ENCODE peak calls at places on chromosomes 3 and 15, in nine cellular contexts. W is fibroblast of the aortic adventitia, N is kidney epithelial cell, K is tibial nerve, A is esophagus squamous epithelium, D is upper lobe of left lung, G is epithelial cell of esophagus, C is heart right ventricle, M is right lobe of liver. J is an unnamed sample.

GRCh38 chr3:58452176-58452575 is 18.5 kb upstream of the PDHB start:
- DNase-seq in N (no peak), C (no peak), A (no peak), G (no peak), W (no peak), M (no peak), D (no peak), K (no peak), J (no peak)

GRCh38 chr3:24196526-24196925 is 251.4 kb downstream of the NR1D2 start:
- DNase-seq in N (no peak), D (no peak), A (no peak), G (no peak), M (no peak), W (peak), K (no peak), C (no peak), J (no peak)

GRCh38 chr3:45943207-45943846 is at the start of gene CXCR6:
- DNase-seq in K (no peak), M (no peak), N (no peak), A (no peak), D (no peak), W (peak), C (no peak), G (no peak), J (peak)

GRCh38 chr3:177439729-177440269 is 242.5 kb upstream of the TBL1XR1 start:
- DNase-seq in G (no peak), M (no peak), D (no peak), A (no peak), K (no peak), N (no peak), W (peak), C (no peak), J (no peak)

GRCh38 chr15:25408428-25408827 is 30.4 kb downstream of the UBE3A start:
- DNase-seq in K (no peak), A (no peak), M (no peak), G (no peak), W (peak), D (no peak), C (no peak), N (no peak), J (no peak)

GRCh38 chr3:152270145-152270870 is 1.6 kb downstream of the MBNL1 start:
- DNase-seq in W (peak), N (no peak), D (no peak), C (no peak), K (no peak), G (peak), M (no peak), A (no peak), J (no peak)

GRCh38 chr15:63050737-63051700 is 8.5 kb downstream of the TPM1 start:
- DNase-seq in W (peak), D (no peak), M (no peak), G (no peak), A (no peak), C (no peak), K (no peak), N (no peak), J (no peak)

GRCh38 chr3:132289311-132289710 is 27.9 kb upstream of the ACP3 start:
- DNase-seq in D (no peak), A (no peak), G (no peak), M (no peak), K (no peak), W (no peak), N (no peak), C (no peak), J (no peak)

GRCh38 chr15:72864681-72865080 is 81.1 kb upstream of the ADPGK start:
- DNase-seq in K (no peak), D (no peak), N (no peak), G (no peak), W (no peak), M (no peak), C (no peak), A (no peak), J (no peak)

GRCh38 chr3:181486496-181486895 is 225.2 kb upstream of the SOX2 start:
- DNase-seq in C (no peak), M (no peak), W (peak), N (no peak), G (no peak), D (no peak), A (no peak), K (no peak), J (no peak)

GRCh38 chr15:88440021-88440420 is 27.2 kb downstream of the MRPL46 start:
- DNase-seq in D (no peak), C (no peak), W (peak), M (no peak), K (no peak), N (peak), G (peak), A (no peak), J (no peak)

GRCh38 chr15:64247535-64247905 is 84.7 kb upstream of the PPIB start:
- DNase-seq in W (no peak), G (no peak), A (no peak), C (no peak), K (no peak), M (no peak), N (no peak), D (no peak), J (no peak)

GRCh38 chr3:43364494-43364893 is 78.2 kb downstream of the SNRK start:
- DNase-seq in G (no peak), W (no peak), M (no peak), D (no peak), C (no peak), N (no peak), A (no peak), K (no peak), J (no peak)

GRCh38 chr3:141929341-141929995 is 53.0 kb downstream of the ATP1B3 start:
- DNase-seq in G (no peak), K (no peak), N (no peak), D (no peak), A (no peak), W (no peak), C (no peak), M (no peak), J (no peak)

GRCh38 chr15:80990955-80991354 is 1.3 kb upstream of the MESD start:
- DNase-seq in A (no peak), M (no peak), N (no peak), W (no peak), D (no peak), K (no peak), G (no peak), C (no peak), J (no peak)

GRCh38 chr3:63979093-63979492 is 44.2 kb downstream of the PSMD6 start:
- DNase-seq in K (no peak), M (no peak), D (peak), W (peak), C (no peak), N (no peak), G (peak), A (no peak), J (no peak)

GRCh38 chr3:53269888-53270880 is 14.4 kb upstream of the TKT start:
- DNase-seq in C (peak), A (peak), W (peak), D (peak), M (peak), K (peak), G (peak), N (peak), J (peak)

GRCh38 chr15:92809880-92810361 is 90.2 kb upstream of the CHD2 start:
- DNase-seq in M (no peak), N (no peak), D (peak), W (no peak), C (peak), G (peak), K (no peak), A (no peak), J (peak)

GRCh38 chr3:189361103-189361835 is 189.5 kb downstream of the TPRG1 start:
- DNase-seq in A (no peak), K (no peak), C (no peak), G (no peak), M (no peak), D (no peak), N (no peak), W (peak), J (no peak)

GRCh38 chr15:38002883-38003477 is 68.5 kb downstream of the TMCO5A start:
- DNase-seq in N (peak), K (no peak), W (peak), G (peak), A (no peak), D (peak), C (peak), M (peak), J (peak)

GRCh38 chr3:131349946-131350347 is 31.6 kb upstream of the NUDT16 start:
- DNase-seq in A (no peak), K (no peak), D (no peak), W (peak), M (no peak), N (no peak), G (peak), C (peak), J (no peak)

GRCh38 chr3:28912120-28912885 is 368.6 kb upstream of the RBMS3 start:
- DNase-seq in W (peak), D (no peak), C (no peak), N (no peak), G (no peak), M (no peak), K (no peak), A (no peak), J (no peak)

DNA sequence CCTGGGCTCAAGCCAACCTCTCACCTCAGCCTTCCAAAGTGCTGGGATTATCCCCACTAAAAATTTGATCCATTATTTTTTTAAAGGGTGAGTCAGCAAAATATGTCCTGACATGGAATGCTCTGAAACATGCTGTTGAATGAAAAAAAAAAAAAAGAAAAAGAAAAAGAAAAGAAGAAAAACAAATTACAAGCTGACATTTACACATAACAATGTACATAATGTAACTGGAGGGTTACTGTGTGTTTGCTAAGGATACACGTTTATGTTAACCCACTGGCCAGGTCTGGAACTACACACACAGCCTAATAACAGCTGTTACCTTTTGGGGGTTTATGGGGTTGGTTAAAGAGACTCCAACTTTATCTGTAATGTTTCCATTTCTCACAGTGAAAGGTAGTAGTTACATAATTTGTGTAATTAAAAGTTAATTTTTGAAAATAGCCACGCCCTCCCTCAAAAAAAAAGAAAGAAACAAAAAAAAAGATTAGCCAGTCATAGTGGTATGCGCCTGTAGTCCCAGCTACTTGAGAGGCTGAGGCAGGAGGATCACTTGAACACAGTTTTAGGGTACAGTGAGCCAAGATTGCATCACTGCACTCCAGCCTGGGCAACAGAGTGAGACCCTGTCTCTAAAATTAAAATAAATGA is 3.1 kb upstream of the MESP2 start:
- DNase-seq in D (no peak), C (no peak), K (no peak), M (no peak), G (peak), W (peak), A (no peak), N (no peak), J (no peak)
- TF ChIP-seq CTCF in D (no peak), C (no peak), K (no peak), M (no peak), G (peak), W (peak), A (no peak), N (no peak), J (peak)

GRCh38 chr3:51845129-51845528 is 16.3 kb upstream of the IQCF2 start:
- DNase-seq in G (no peak), N (no peak), C (no peak), W (no peak), D (no peak), A (no peak), K (no peak), M (no peak), J (no peak)
- H3K4me3 ChIP-seq in G (no peak), N (no peak), C (no peak), W (no peak), D (no peak), A (no peak), K (no peak), M (no peak), J (no peak)

GRCh38 chr3:187259171-187259570 is 32.4 kb downstream of the MASP1 start:
- DNase-seq in K (no peak), G (no peak), C (no peak), M (no peak), W (no peak), D (no peak), A (no peak), N (no peak), J (no peak)
- TF ChIP-seq CTCF in K (no peak), G (no peak), C (no peak), M (no peak), W (no peak), D (no peak), A (no peak), N (no peak), J (no peak)

GRCh38 chr15:65304393-65305143 is at the start of gene RNU5B-1:
- DNase-seq in D (peak), K (peak), A (no peak), W (peak), C (peak), M (peak), N (peak), G (peak), J (peak)

GRCh38 chr15:65303687-65304392 is 637 bp upstream of the RNU5B-1 start:
- DNase-seq in K (no peak), N (no peak), M (peak), G (peak), C (peak), A (no peak), W (peak), D (peak), J (peak)

GRCh38 chr15:65305144-65305758 is 774 bp downstream of the RNU5B-1 start:
- DNase-seq in A (no peak), K (no peak), D (no peak), C (no peak), M (peak), G (no peak), W (no peak), N (no peak), J (no peak)

GRCh38 chr15:65300924-65301441 is 3.5 kb upstream of the RNU5B-1 start:
- DNase-seq in D (no peak), A (no peak), M (no peak), W (no peak), C (no peak), N (no peak), K (no peak), G (no peak), J (peak)

DNA sequence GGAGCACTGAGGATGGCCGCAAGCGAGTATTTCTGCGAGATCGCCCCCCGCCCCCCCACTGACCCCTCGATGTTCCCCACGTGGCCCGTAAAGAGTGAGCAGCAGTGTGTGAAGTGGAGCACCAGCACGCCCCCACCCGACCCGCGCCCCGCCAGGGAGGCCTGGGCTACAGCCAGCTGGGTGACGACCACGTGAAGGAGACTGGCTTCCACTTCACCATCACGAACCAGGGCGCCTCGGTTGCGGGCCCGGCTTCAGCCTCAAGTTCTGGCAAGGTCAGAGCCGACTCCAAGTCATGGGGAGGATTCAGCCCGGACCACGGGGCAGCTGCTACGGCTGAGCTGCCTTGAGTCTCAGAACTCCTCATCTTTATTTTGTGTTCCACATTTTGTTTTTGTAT is 2.4 kb upstream of the RNU5B-1 start:
- DNase-seq in C (no peak), M (no peak), W (no peak), A (no peak), D (no peak), G (no peak), N (no peak), K (no peak), J (no peak)
- H3K4me3 ChIP-seq in C (no peak), M (no peak), W (no peak), A (no peak), D (no peak), G (no peak), N (no peak), K (no peak), J (no peak)

GRCh38 chr3:68256635-68257034 is 602.2 kb upstream of the SUCLG2 start:
- DNase-seq in A (no peak), M (no peak), D (no peak), W (no peak), G (peak), K (no peak), N (no peak), C (no peak), J (peak)
- TF ChIP-seq CTCF in A (no peak), M (peak), D (no peak), W (no peak), G (no peak), K (no peak), N (peak), C (no peak), J (peak)

DNA sequence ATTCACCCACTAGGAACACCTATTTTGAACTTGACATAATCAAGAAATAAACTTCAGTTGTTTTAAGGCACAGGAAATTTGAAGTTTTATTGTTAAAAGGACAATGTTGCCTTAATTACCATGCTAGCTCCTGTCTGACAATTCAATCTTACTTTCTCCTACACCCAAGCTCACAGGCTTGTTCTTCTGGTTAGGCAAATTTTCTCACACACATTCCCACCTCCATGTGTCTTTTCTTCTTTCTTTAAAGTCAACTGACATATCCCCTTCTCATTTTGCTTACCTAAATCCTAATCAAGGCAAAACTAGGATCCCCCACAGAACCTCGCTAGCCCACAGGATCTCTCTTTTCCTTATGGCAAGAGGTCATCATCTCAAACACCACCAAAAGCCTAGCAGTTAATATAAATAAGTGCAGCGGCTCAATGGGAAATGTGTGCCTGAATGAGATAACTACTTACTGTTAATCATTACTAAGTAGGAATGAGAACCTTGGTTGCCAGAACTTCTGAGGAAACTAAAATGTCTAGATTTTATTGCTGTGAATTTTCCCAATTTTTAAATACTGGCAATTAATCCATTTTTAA is 189.3 kb downstream of the PLCH1 start:
- DNase-seq in C (no peak), K (no peak), D (no peak), N (no peak), G (no peak), W (no peak), M (no peak), A (no peak), J (no peak)
- H3K4me3 ChIP-seq in C (no peak), K (no peak), D (no peak), N (no peak), G (no peak), W (no peak), M (no peak), A (no peak), J (no peak)

DNA sequence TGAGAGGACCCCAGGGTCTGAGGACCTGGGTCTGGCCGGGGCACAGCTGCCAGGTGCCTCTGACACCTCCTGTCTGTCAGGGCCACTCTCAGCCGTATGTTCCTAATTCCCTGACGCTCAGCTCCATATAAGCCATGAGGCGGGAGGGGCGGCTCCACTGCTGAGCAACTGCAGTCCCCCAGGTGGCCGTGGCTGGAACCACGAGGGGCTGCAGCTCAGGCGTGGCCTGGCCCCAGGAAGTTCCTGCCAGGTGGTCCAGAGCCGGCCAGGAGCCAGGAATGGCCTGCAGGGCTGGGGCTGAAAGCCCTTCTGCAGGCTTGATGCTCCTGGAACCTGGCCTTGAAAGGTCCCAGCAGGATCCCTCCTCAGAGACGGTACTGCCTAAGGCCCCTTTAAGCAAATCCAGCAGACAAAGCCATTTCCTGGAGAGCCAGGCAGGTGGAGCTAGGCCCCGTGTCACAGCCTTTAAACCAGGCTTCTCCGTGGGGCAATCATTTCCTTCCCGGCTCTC is 118.0 kb downstream of the CHSY1 start:
- DNase-seq in D (no peak), G (no peak), C (no peak), N (no peak), M (no peak), A (no peak), W (no peak), K (no peak), J (no peak)
- TF ChIP-seq CTCF in D (no peak), G (no peak), C (no peak), N (no peak), M (no peak), A (no peak), W (no peak), K (no peak), J (no peak)

GRCh38 chr15:67106764-67107013 is 41.3 kb downstream of the SMAD3 start:
- DNase-seq in K (no peak), W (no peak), M (no peak), N (no peak), C (no peak), A (no peak), G (no peak), D (no peak), J (no peak)
- H3K4me3 ChIP-seq in K (no peak), W (no peak), M (no peak), N (no peak), C (no peak), A (no peak), G (no peak), D (no peak), J (no peak)

J was measured in Peyer's patch.